ENCODE peak calls at places on chromosomes 5 and 9, in eight cellular contexts. One of them, this sample, is unnamed.
A peak's percentile ranks its signal among the peaks of the same experiment; 100 is the strongest.

GRCh38 chr9:73743826-73744225 is 592.2 kb downstream of the ANXA1 start:
- DNase-seq in left ventricle myocardium inferior: no peak
- DNase-seq in suprapubic skin: no peak
- DNase-seq in colonic mucosa: no peak
- DNase-seq in H1: no peak
- DNase-seq in stomach: no peak
- DNase-seq in endothelial cell of umbilical vein: no peak
- DNase-seq in pancreas: no peak
- DNase-seq in this sample: no peak

GRCh38 chr5:58012103-58012502 is 447.8 kb downstream of the PLK2 start:
- DNase-seq in left ventricle myocardium inferior: no peak
- DNase-seq in suprapubic skin: no peak
- DNase-seq in colonic mucosa: no peak
- DNase-seq in H1: no peak
- DNase-seq in stomach: no peak
- DNase-seq in endothelial cell of umbilical vein: peak; percentile 6
- DNase-seq in pancreas: no peak
- DNase-seq in this sample: no peak

GRCh38 chr9:114092336-114092735 is 6.8 kb downstream of the KIF12 start:
- DNase-seq in left ventricle myocardium inferior: no peak
- DNase-seq in suprapubic skin: peak; percentile 20
- DNase-seq in colonic mucosa: no peak
- DNase-seq in H1: no peak
- DNase-seq in stomach: no peak
- DNase-seq in endothelial cell of umbilical vein: no peak
- DNase-seq in pancreas: no peak
- DNase-seq in this sample: no peak

GRCh38 chr9:120532891-120533290 is 47.1 kb downstream of the CDK5RAP2 start:
- DNase-seq in left ventricle myocardium inferior: no peak
- DNase-seq in suprapubic skin: no peak
- DNase-seq in colonic mucosa: no peak
- DNase-seq in H1: no peak
- DNase-seq in stomach: no peak
- DNase-seq in endothelial cell of umbilical vein: no peak
- DNase-seq in pancreas: no peak
- DNase-seq in this sample: no peak

GRCh38 chr5:104937591-104937990 is 1375.0 kb upstream of the NUDT12 start:
- DNase-seq in left ventricle myocardium inferior: no peak
- DNase-seq in suprapubic skin: no peak
- DNase-seq in colonic mucosa: no peak
- DNase-seq in H1: no peak
- DNase-seq in stomach: no peak
- DNase-seq in endothelial cell of umbilical vein: no peak
- DNase-seq in pancreas: no peak
- DNase-seq in this sample: peak; percentile 59

GRCh38 chr5:12016149-12016740 is 112.0 kb upstream of the CTNND2 start:
- DNase-seq in left ventricle myocardium inferior: no peak
- DNase-seq in suprapubic skin: no peak
- DNase-seq in colonic mucosa: no peak
- DNase-seq in H1: no peak
- DNase-seq in stomach: no peak
- DNase-seq in endothelial cell of umbilical vein: no peak
- DNase-seq in pancreas: no peak
- DNase-seq in this sample: no peak

GRCh38 chr5:149043641-149044040 is 19.2 kb downstream of the SH3TC2 start:
- DNase-seq in left ventricle myocardium inferior: no peak
- DNase-seq in suprapubic skin: no peak
- DNase-seq in colonic mucosa: no peak
- DNase-seq in H1: no peak
- DNase-seq in stomach: no peak
- DNase-seq in endothelial cell of umbilical vein: peak; percentile 24
- DNase-seq in pancreas: no peak
- DNase-seq in this sample: no peak

GRCh38 chr5:113508756-113509155 is 4.7 kb upstream of the YTHDC2 start:
- DNase-seq in left ventricle myocardium inferior: no peak
- DNase-seq in suprapubic skin: no peak
- DNase-seq in colonic mucosa: no peak
- DNase-seq in H1: no peak
- DNase-seq in stomach: no peak
- DNase-seq in endothelial cell of umbilical vein: no peak
- DNase-seq in pancreas: no peak
- DNase-seq in this sample: peak; percentile 15

GRCh38 chr5:135567661-135568060 is 11.1 kb downstream of the CXCL14 start:
- DNase-seq in left ventricle myocardium inferior: no peak
- DNase-seq in suprapubic skin: no peak
- DNase-seq in colonic mucosa: no peak
- DNase-seq in H1: no peak
- DNase-seq in stomach: no peak
- DNase-seq in endothelial cell of umbilical vein: no peak
- DNase-seq in pancreas: no peak
- DNase-seq in this sample: no peak

GRCh38 chr9:117034862-117035261 is 347.8 kb downstream of the TRIM32 start:
- DNase-seq in left ventricle myocardium inferior: no peak
- DNase-seq in suprapubic skin: no peak
- DNase-seq in colonic mucosa: no peak
- DNase-seq in H1: no peak
- DNase-seq in stomach: no peak
- DNase-seq in endothelial cell of umbilical vein: no peak
- DNase-seq in pancreas: no peak
- DNase-seq in this sample: no peak

GRCh38 chr5:73359395-73359794 is 89.2 kb downstream of the FOXD1 start:
- DNase-seq in left ventricle myocardium inferior: no peak
- DNase-seq in suprapubic skin: no peak
- DNase-seq in colonic mucosa: no peak
- DNase-seq in H1: no peak
- DNase-seq in stomach: no peak
- DNase-seq in endothelial cell of umbilical vein: no peak
- DNase-seq in pancreas: no peak
- DNase-seq in this sample: no peak

GRCh38 chr5:10381805-10382204 is 28.3 kb downstream of the MARCHF6 start:
- DNase-seq in left ventricle myocardium inferior: no peak
- DNase-seq in suprapubic skin: no peak
- DNase-seq in colonic mucosa: no peak
- DNase-seq in H1: no peak
- DNase-seq in stomach: no peak
- DNase-seq in endothelial cell of umbilical vein: no peak
- DNase-seq in pancreas: no peak
- DNase-seq in this sample: no peak

GRCh38 chr9:125409637-125410521 is 148.3 kb downstream of the GAPVD1 start:
- DNase-seq in left ventricle myocardium inferior: no peak
- DNase-seq in suprapubic skin: no peak
- DNase-seq in colonic mucosa: no peak
- DNase-seq in H1: no peak
- DNase-seq in stomach: no peak
- DNase-seq in endothelial cell of umbilical vein: no peak
- DNase-seq in pancreas: peak; percentile 49
- DNase-seq in this sample: peak; percentile 8

GRCh38 chr9:29691758-29692407 is 2118.6 kb upstream of the C9orf72 start:
- DNase-seq in left ventricle myocardium inferior: no peak
- DNase-seq in suprapubic skin: no peak
- DNase-seq in colonic mucosa: no peak
- DNase-seq in H1: peak; percentile 44
- DNase-seq in stomach: no peak
- DNase-seq in endothelial cell of umbilical vein: no peak
- DNase-seq in pancreas: peak; percentile 11
- DNase-seq in this sample: no peak

GRCh38 chr9:113638916-113639315 is 175.4 kb downstream of the RGS3 start:
- DNase-seq in left ventricle myocardium inferior: no peak
- DNase-seq in suprapubic skin: no peak
- DNase-seq in colonic mucosa: no peak
- DNase-seq in H1: no peak
- DNase-seq in stomach: no peak
- DNase-seq in endothelial cell of umbilical vein: no peak
- DNase-seq in pancreas: no peak
- DNase-seq in this sample: no peak

GRCh38 chr9:137666950-137667670 is 48.3 kb downstream of the EHMT1 start:
- DNase-seq in left ventricle myocardium inferior: no peak
- DNase-seq in suprapubic skin: no peak
- DNase-seq in colonic mucosa: no peak
- DNase-seq in H1: peak; percentile 63
- DNase-seq in stomach: peak; percentile 48
- DNase-seq in endothelial cell of umbilical vein: peak; percentile 51
- DNase-seq in pancreas: no peak
- DNase-seq in this sample: no peak

GRCh38 chr5:175214152-175214551 is 229.8 kb downstream of the DRD1 start:
- DNase-seq in left ventricle myocardium inferior: no peak
- DNase-seq in suprapubic skin: no peak
- DNase-seq in colonic mucosa: no peak
- DNase-seq in H1: no peak
- DNase-seq in stomach: no peak
- DNase-seq in endothelial cell of umbilical vein: no peak
- DNase-seq in pancreas: no peak
- DNase-seq in this sample: peak; percentile 21

GRCh38 chr9:98864257-98865180 is 57.0 kb downstream of the GALNT12 start:
- DNase-seq in left ventricle myocardium inferior: peak; percentile 64
- DNase-seq in suprapubic skin: no peak
- DNase-seq in colonic mucosa: no peak
- DNase-seq in H1: no peak
- DNase-seq in stomach: no peak
- DNase-seq in endothelial cell of umbilical vein: no peak
- DNase-seq in pancreas: no peak
- DNase-seq in this sample: peak; percentile 78

DNA sequence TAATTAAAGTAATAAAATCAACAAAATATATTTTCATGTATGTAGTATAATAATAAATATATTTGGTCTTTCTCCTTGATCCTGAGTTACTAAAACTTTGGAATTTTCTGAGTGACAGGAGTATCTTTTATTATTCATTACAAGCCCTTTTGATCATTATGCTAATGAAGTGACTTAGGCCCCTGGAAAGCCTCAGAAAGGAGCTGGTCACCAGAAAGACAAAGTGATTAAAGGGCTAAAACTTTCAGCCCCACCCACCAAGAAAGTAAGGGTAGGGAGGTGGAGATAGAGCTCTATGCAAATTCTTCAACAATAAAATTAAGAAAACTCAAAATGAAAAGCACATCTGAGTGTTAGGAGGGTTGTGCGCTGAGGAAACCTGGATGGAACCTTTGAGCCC is 27.5 kb downstream of the UBQLN1 start:
- DNase-seq in left ventricle myocardium inferior: no peak
- DNase-seq in suprapubic skin: no peak
- DNase-seq in colonic mucosa: no peak
- DNase-seq in H1: no peak
- DNase-seq in stomach: no peak
- DNase-seq in endothelial cell of umbilical vein: no peak
- DNase-seq in pancreas: no peak
- DNase-seq in this sample: no peak
- H3K36me3 ChIP-seq in left ventricle myocardium inferior: peaks cover 71% of the 10 kb centered on the region
- H3K36me3 ChIP-seq in suprapubic skin: peaks cover 69% of the 10 kb centered on the region
- H3K36me3 ChIP-seq in colonic mucosa: peaks cover 10% of the 10 kb centered on the region
- H3K36me3 ChIP-seq in H1: peaks cover 26% of the 10 kb centered on the region
- H3K36me3 ChIP-seq in stomach: peaks cover 72% of the 10 kb centered on the region
- H3K36me3 ChIP-seq in endothelial cell of umbilical vein: peaks cover 30% of the 10 kb centered on the region
- H3K36me3 ChIP-seq in pancreas: peaks cover 9% of the 10 kb centered on the region
- H3K36me3 ChIP-seq in this sample: peaks cover 69% of the 10 kb centered on the region

GRCh38 chr9:37410969-37411785 is 11.3 kb upstream of the GRHPR start:
- DNase-seq in left ventricle myocardium inferior: no peak
- DNase-seq in suprapubic skin: no peak
- DNase-seq in colonic mucosa: no peak
- DNase-seq in H1: no peak
- DNase-seq in stomach: no peak
- DNase-seq in endothelial cell of umbilical vein: no peak
- DNase-seq in pancreas: no peak
- DNase-seq in this sample: peak; percentile 58

GRCh38 chr9:37413311-37413710 is 9.2 kb upstream of the GRHPR start:
- DNase-seq in left ventricle myocardium inferior: no peak
- DNase-seq in suprapubic skin: no peak
- DNase-seq in colonic mucosa: no peak
- DNase-seq in H1: no peak
- DNase-seq in stomach: no peak
- DNase-seq in endothelial cell of umbilical vein: no peak
- DNase-seq in pancreas: no peak
- DNase-seq in this sample: peak; percentile 49

GRCh38 chr9:37412431-37413151 is 9.9 kb upstream of the GRHPR start:
- DNase-seq in left ventricle myocardium inferior: no peak
- DNase-seq in suprapubic skin: no peak
- DNase-seq in colonic mucosa: no peak
- DNase-seq in H1: no peak
- DNase-seq in stomach: no peak
- DNase-seq in endothelial cell of umbilical vein: no peak
- DNase-seq in pancreas: no peak
- DNase-seq in this sample: peak; percentile 95

GRCh38 chr9:37408933-37409710 is 13.4 kb upstream of the GRHPR start:
- DNase-seq in left ventricle myocardium inferior: no peak
- DNase-seq in suprapubic skin: no peak
- DNase-seq in colonic mucosa: no peak
- DNase-seq in H1: no peak
- DNase-seq in stomach: no peak
- DNase-seq in endothelial cell of umbilical vein: no peak
- DNase-seq in pancreas: no peak
- DNase-seq in this sample: no peak

GRCh38 chr9:37410354-37410861 is 12.1 kb upstream of the GRHPR start:
- DNase-seq in left ventricle myocardium inferior: no peak
- DNase-seq in suprapubic skin: no peak
- DNase-seq in colonic mucosa: no peak
- DNase-seq in H1: no peak
- DNase-seq in stomach: no peak
- DNase-seq in endothelial cell of umbilical vein: no peak
- DNase-seq in pancreas: no peak
- DNase-seq in this sample: no peak
- H3K4me1 ChIP-seq in left ventricle myocardium inferior: peaks cover 16% of the 10 kb centered on the region
- H3K4me1 ChIP-seq in suprapubic skin: peaks cover 18% of the 10 kb centered on the region
- H3K4me1 ChIP-seq in colonic mucosa: no peaks in the 10 kb centered on the region
- H3K4me1 ChIP-seq in H1: peaks cover 6% of the 10 kb centered on the region
- H3K4me1 ChIP-seq in stomach: peaks cover 9% of the 10 kb centered on the region
- H3K4me1 ChIP-seq in endothelial cell of umbilical vein: no peaks in the 10 kb centered on the region
- H3K4me1 ChIP-seq in pancreas: peaks cover 18% of the 10 kb centered on the region
- H3K4me1 ChIP-seq in this sample: peaks cover 9% of the 10 kb centered on the region

DNA sequence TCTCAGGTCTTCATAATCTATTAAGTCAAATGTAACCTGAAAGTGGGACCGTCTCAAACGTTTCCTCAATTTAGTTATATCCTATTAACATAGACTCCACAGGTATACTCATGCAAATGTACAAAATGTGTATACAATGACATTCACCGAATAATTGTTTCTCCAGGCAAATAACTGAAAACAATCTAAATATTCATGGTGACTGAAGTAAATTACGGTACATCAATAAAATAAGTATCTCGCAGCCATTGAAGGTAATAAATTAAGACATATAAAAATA is 482 bp downstream of the IARS1 start:
- DNase-seq in left ventricle myocardium inferior: no peak
- DNase-seq in suprapubic skin: no peak
- DNase-seq in colonic mucosa: no peak
- DNase-seq in H1: no peak
- DNase-seq in stomach: no peak
- DNase-seq in endothelial cell of umbilical vein: peak; percentile 23
- DNase-seq in pancreas: no peak
- DNase-seq in this sample: no peak
- H3K36me3 ChIP-seq in left ventricle myocardium inferior: peaks cover 30% of the 10 kb centered on the region
- H3K36me3 ChIP-seq in suprapubic skin: peaks cover 22% of the 10 kb centered on the region
- H3K36me3 ChIP-seq in colonic mucosa: peaks cover 1% of the 10 kb centered on the region
- H3K36me3 ChIP-seq in H1: peaks cover 13% of the 10 kb centered on the region
- H3K36me3 ChIP-seq in stomach: peaks cover 29% of the 10 kb centered on the region
- H3K36me3 ChIP-seq in endothelial cell of umbilical vein: peaks cover 6% of the 10 kb centered on the region
- H3K36me3 ChIP-seq in pancreas: no peaks in the 10 kb centered on the region
- H3K36me3 ChIP-seq in this sample: peaks cover 39% of the 10 kb centered on the region

DNA sequence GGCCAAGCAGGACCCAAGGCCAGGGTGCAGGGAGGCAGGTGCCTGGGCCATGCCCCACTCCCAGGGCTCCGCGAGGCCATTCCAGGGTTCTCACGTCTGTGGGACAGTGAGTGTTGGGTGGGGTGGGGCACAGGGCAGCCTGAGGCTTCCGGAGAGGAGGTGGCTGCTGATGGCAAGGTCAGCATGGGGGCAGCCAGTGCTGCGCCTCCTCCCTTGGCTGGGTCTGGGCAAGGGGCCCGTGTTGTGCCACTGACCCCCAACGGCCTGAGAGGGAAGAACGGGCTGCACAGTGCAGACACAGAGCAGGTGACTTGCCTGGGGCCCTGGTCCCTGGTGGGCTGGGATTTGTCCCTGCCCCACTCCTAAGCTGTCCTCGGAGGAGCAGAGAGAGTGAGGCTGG is 82.1 kb downstream of the RXRA start:
- DNase-seq in left ventricle myocardium inferior: no peak
- DNase-seq in suprapubic skin: no peak
- DNase-seq in colonic mucosa: no peak
- DNase-seq in H1: no peak
- DNase-seq in stomach: no peak
- DNase-seq in endothelial cell of umbilical vein: no peak
- DNase-seq in pancreas: no peak
- DNase-seq in this sample: no peak
- H3K4me1 ChIP-seq in left ventricle myocardium inferior: peaks cover 100% of the 10 kb centered on the region
- H3K4me1 ChIP-seq in suprapubic skin: peaks cover 100% of the 10 kb centered on the region
- H3K4me1 ChIP-seq in colonic mucosa: peaks cover 9% of the 10 kb centered on the region
- H3K4me1 ChIP-seq in H1: peaks cover 7% of the 10 kb centered on the region
- H3K4me1 ChIP-seq in stomach: peaks cover 100% of the 10 kb centered on the region
- H3K4me1 ChIP-seq in endothelial cell of umbilical vein: peaks cover 54% of the 10 kb centered on the region
- H3K4me1 ChIP-seq in pancreas: peaks cover 16% of the 10 kb centered on the region
- H3K4me1 ChIP-seq in this sample: peaks cover 57% of the 10 kb centered on the region